ENCODE peak calls at places on chromosomes 5 and 9, in ten cellular contexts. L, Q, M, T, I, G, K, Y, S and A are unnamed samples.

GRCh38 chr9:17481565-17481964 is 97.3 kb upstream of the SH3GL2 start:
- DNase-seq in L (peak; percentile 36), Q (no peak), M (no peak), T (no peak), I (no peak), G (no peak), K (peak; percentile 61), Y (no peak), S (no peak), A (no peak)

GRCh38 chr5:100852988-100853449 is 50.1 kb downstream of the ST8SIA4 start:
- DNase-seq in L (no peak), Q (no peak), M (no peak), T (no peak), I (no peak), G (no peak), K (no peak), Y (no peak), S (no peak), A (no peak)

GRCh38 chr5:321726-322251 is 275 bp downstream of the AHRR start:
- DNase-seq in L (no peak), Q (no peak), M (no peak), T (no peak), I (no peak), G (no peak), K (no peak), Y (no peak), S (no peak), A (no peak)

GRCh38 chr9:16530669-16531461 is 339.6 kb downstream of the BNC2 start:
- DNase-seq in L (no peak), Q (peak; percentile 43), M (no peak), T (no peak), I (no peak), G (peak; percentile 80), K (no peak), Y (no peak), S (no peak), A (peak; percentile 7)

GRCh38 chr5:172009536-172010270 is 3.3 kb upstream of the FBXW11 start:
- DNase-seq in L (no peak), Q (no peak), M (no peak), T (peak; percentile 33), I (no peak), G (peak; percentile 51), K (peak; percentile 35), Y (no peak), S (no peak), A (no peak)

GRCh38 chr5:42022383-42022782 is 97.3 kb downstream of the FBXO4 start:
- DNase-seq in L (no peak), Q (no peak), M (no peak), T (no peak), I (no peak), G (no peak), K (no peak), Y (no peak), S (no peak), A (no peak)

GRCh38 chr5:156393980-156394379 is 67.0 kb downstream of the SGCD start:
- DNase-seq in L (no peak), Q (no peak), M (no peak), T (no peak), I (no peak), G (no peak), K (no peak), Y (no peak), S (no peak), A (no peak)

GRCh38 chr5:175444060-175444904 is at the start of gene DRD1:
- DNase-seq in L (peak; percentile 62), Q (peak; percentile 35), M (peak; percentile 33), T (peak; percentile 23), I (no peak), G (peak; percentile 64), K (peak; percentile 60), Y (no peak), S (peak; percentile 55), A (no peak)

GRCh38 chr5:109224276-109224675 is 185.5 kb downstream of the PJA2 start:
- DNase-seq in L (no peak), Q (no peak), M (no peak), T (no peak), I (no peak), G (no peak), K (peak; percentile 15), Y (no peak), S (no peak), A (no peak)